ENCODE peak calls at places on chromosome 21, in five cellular contexts. A is hepatocyte, O is ovary, J is left ventricle myocardium inferior, I is fibroblast of villous mesenchyme. P is an unnamed sample.

GRCh38 chr21:44834951-44835646 is 17.2 kb upstream of the SUMO3 start:
- DNase-seq in A (no peak), O (peak), J (no peak), I (no peak), P (no peak)

GRCh38 chr21:31798842-31799691 is 67.1 kb upstream of the SCAF4 start:
- DNase-seq in A (no peak), O (no peak), J (no peak), I (no peak), P (no peak)

GRCh38 chr21:15005391-15005790 is 59.4 kb downstream of the NRIP1 start:
- DNase-seq in A (no peak), O (peak), J (no peak), I (no peak), P (no peak)

GRCh38 chr21:18477059-18477458 is 73.5 kb upstream of the TMPRSS15 start:
- DNase-seq in A (no peak), O (no peak), J (no peak), I (no peak), P (no peak)

GRCh38 chr21:39660191-39660590 is 47.5 kb downstream of the B3GALT5 start:
- DNase-seq in A (peak), O (no peak), J (peak), I (peak), P (no peak)

GRCh38 chr21:45104560-45104959 is 30.2 kb downstream of the ADARB1 start:
- DNase-seq in A (no peak), O (no peak), J (peak), I (no peak), P (no peak)

GRCh38 chr21:34579411-34579810 is 35.5 kb downstream of the RCAN1 start:
- DNase-seq in A (no peak), O (no peak), J (no peak), I (peak), P (peak)

GRCh38 chr21:34889287-34889536 is 159.9 kb downstream of the RUNX1 start:
- DNase-seq in A (peak), O (peak), J (peak), I (peak), P (no peak)

GRCh38 chr21:38853421-38853919 is 47.7 kb downstream of the ETS2 start:
- DNase-seq in A (peak), O (no peak), J (no peak), I (peak), P (no peak)

GRCh38 chr21:33976082-33976979 is 60.7 kb upstream of the ATP5PO start:
- DNase-seq in A (peak), O (no peak), J (peak), I (peak), P (peak)

GRCh38 chr21:36111238-36111637 is 23.6 kb upstream of the CBR3 start:
- DNase-seq in A (no peak), O (no peak), J (no peak), I (no peak), P (no peak)

GRCh38 chr21:25735221-25735894 is 586 bp downstream of the GABPA start:
- DNase-seq in A (peak), O (peak), J (peak), I (peak), P (peak)
- TF ChIP-seq CTCF in A (no peak), O (no peak), J (no peak), I (peak), P (no peak)

GRCh38 chr21:25373126-25374082 is 233.9 kb downstream of the MRPL39 start:
- DNase-seq in A (no peak), O (no peak), J (no peak), I (no peak), P (no peak)
- H3K4me3 ChIP-seq in A (no peak), O (no peak), J (no peak), I (no peak), P (no peak)

GRCh38 chr21:21751286-21751685 is 753.1 kb downstream of the NCAM2 start:
- DNase-seq in A (no peak), O (no peak), J (no peak), I (peak), P (no peak)
- TF ChIP-seq CTCF in A (no peak), O (no peak), J (no peak), I (peak), P (no peak)

GRCh38 chr21:37587635-37588177 is 221.1 kb downstream of the DYRK1A start:
- DNase-seq in A (no peak), O (no peak), J (no peak), I (no peak), P (no peak)
- H3K4me3 ChIP-seq in A (no peak), O (no peak), J (no peak), I (no peak), P (no peak)

P was measured in GM12864.